ENCODE peak calls at places on chromosome 6, in four cellular contexts. G is HepG2, T is A549, O is K562. F is an unnamed sample.

GRCh38 chr6:134564705-134565104 is 246.8 kb upstream of the SGK1 start:
- DNase-seq in G (peak), T (no peak), O (no peak), F (no peak)

GRCh38 chr6:167758309-167759023 is 68.2 kb upstream of the AFDN start:
- DNase-seq in O (no peak), T (no peak), G (no peak), F (no peak)

GRCh38 chr6:46903175-46903574 is 18.6 kb downstream of the ADGRF5 start:
- DNase-seq in T (no peak), G (peak), O (no peak), F (no peak)

GRCh38 chr6:520820-521219 is 129.3 kb downstream of the IRF4 start:
- DNase-seq in G (no peak), O (no peak), T (no peak), F (no peak)

GRCh38 chr6:148559848-148560433 is 186.9 kb upstream of the UST start:
- DNase-seq in O (peak), T (peak), G (peak), F (no peak)

GRCh38 chr6:17021539-17021889 is 80.3 kb upstream of the STMND1 start:
- DNase-seq in O (no peak), G (no peak), T (no peak), F (no peak)

GRCh38 chr6:134374486-134374885 is 56.6 kb upstream of the SGK1 start:
- DNase-seq in T (no peak), G (no peak), O (no peak), F (no peak)

GRCh38 chr6:31834367-31834703 is 6.8 kb downstream of the HSPA1B start:
- DNase-seq in T (peak), G (peak), O (peak), F (peak)

GRCh38 chr6:131430531-131430930 is 142.5 kb upstream of the ARG1 start:
- DNase-seq in O (no peak), T (no peak), G (no peak), F (no peak)

GRCh38 chr6:159935633-159936032 is 33.2 kb upstream of the IGF2R start:
- DNase-seq in T (no peak), G (no peak), O (no peak), F (no peak)

GRCh38 chr6:106511274-106512047 is 117.8 kb downstream of the RTN4IP1 start:
- DNase-seq in G (peak), O (no peak), T (no peak), F (no peak)

GRCh38 chr6:45483501-45483900 is 105.8 kb upstream of the SUPT3H start:
- DNase-seq in G (no peak), T (no peak), O (no peak), F (no peak)

GRCh38 chr6:31887608-31888007 is 8.8 kb upstream of the SLC44A4 start:
- DNase-seq in T (no peak), O (no peak), G (no peak), F (no peak)

GRCh38 chr6:44219815-44220784 is 3.3 kb upstream of the SLC29A1 start:
- DNase-seq in G (no peak), T (no peak), O (no peak), F (no peak)

DNA sequence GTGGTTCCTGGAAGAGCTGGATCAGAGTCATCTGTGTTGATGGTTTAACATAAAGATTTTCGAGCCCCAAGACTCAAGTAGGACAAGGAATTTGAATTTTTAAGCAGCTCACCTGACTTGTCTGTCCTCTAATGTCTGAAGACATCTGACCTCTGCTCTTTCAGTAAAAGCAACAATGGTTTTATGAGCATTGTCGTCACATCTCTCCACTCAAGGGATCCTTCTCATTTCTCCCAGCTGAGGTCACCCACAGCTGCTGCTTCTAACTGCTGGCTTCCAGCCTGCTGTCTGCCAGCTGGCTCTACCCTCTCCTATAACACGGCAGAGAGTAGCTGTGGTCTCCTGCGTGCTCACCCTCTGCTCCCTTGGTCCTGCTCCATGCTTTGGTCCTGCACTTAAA is 24.7 kb upstream of the HDAC2 start:
- DNase-seq in G (peak), T (peak), O (no peak), F (no peak)
- TF ChIP-seq MYC in G (no peak), T (no peak), O (no peak), F (no peak)

DNA sequence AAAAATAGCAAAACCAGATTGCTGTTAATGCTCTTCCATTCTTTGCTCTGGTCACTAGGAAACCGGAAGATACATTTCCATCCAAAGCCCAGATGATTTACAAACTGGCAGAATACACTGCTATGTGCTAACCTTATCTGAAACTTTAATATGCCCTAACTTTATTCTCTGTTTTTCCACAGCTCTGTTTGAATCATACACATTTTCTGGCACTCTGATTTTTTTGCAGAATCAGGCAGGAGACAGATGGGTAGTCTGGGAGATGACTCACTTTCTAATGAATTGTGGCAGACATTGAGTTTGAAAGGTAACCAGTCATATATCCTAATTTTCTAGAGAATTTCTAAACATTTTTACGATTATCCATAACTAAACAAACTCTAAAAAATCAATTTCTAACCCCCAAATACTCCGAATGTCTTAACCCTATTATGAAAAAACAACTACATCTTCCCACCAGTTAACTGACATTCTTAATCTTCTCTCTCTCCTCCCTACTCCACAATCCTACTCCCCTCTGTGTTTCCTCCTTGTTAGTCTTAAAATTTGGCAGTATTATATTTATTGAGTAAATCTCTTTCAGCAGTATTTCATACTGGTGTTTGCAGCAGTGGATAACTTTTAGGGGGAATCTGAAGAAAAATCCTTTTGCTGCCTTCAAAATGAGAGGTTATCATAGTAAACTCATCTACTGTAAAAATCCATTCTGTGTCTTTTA is 63.5 kb downstream of the MAN1A1 start:
- DNase-seq in O (no peak), T (no peak), G (no peak), F (no peak)
- TF ChIP-seq RFX5 in O (no peak), T (no peak), G (no peak), F (no peak)

DNA sequence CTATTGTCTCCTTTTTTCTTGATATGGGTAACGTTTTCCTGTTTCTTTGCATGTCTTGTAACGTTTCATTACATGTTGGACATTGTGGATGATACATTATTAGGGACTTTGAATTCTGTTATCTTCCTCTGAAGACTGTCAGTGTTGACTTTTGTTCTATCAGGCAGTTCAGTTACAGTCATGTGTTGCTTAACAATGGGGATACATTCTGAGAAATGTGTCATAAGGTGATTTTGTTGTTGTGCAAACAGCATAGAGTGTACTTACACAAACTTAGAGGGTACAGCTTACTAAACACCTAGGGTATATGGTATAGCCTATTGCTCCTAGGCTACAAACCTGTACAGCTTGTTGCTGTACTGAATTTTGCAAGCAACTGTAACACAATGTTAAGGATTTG is 64.7 kb downstream of the AK9 start:
- DNase-seq in O (no peak), T (no peak), G (peak), F (no peak)
- TF ChIP-seq MYC in O (no peak), T (no peak), G (no peak), F (no peak)

GRCh38 chr6:104601756-104602155 is 258.0 kb downstream of the HACE1 start:
- DNase-seq in T (no peak), O (no peak), G (no peak), F (no peak)

GRCh38 chr6:104604643-104605042 is 255.1 kb downstream of the HACE1 start:
- DNase-seq in T (no peak), O (no peak), G (no peak), F (no peak)

GRCh38 chr6:104601008-104601745 is 258.5 kb downstream of the HACE1 start:
- DNase-seq in T (no peak), O (no peak), G (no peak), F (no peak)

GRCh38 chr6:104600659-104600971 is 259.1 kb downstream of the HACE1 start:
- DNase-seq in G (no peak), T (no peak), O (no peak), F (no peak)

GRCh38 chr6:104603108-104603745 is 256.5 kb downstream of the HACE1 start:
- DNase-seq in O (no peak), T (no peak), G (no peak), F (no peak)
- TF ChIP-seq RFX5 in O (no peak), T (no peak), G (no peak), F (no peak)